ENCODE peak calls at places on chromosomes 12 and 14, in seven cellular contexts. One of them, this sample, is unnamed.

GRCh38 chr14:100667706-100668105 is 59.0 kb upstream of the DLK1 start:
- DNase-seq in spleen: no peak
- DNase-seq in heart left ventricle: no peak
- DNase-seq in body of pancreas: no peak
- DNase-seq in thoracic aorta: no peak
- DNase-seq in cardiac muscle cell: no peak
- DNase-seq in Jurkat, Clone E6-1: no peak
- DNase-seq in this sample: no peak

GRCh38 chr12:67630373-67631088 is 18.0 kb upstream of the DYRK2 start:
- DNase-seq in Jurkat, Clone E6-1: peak; percentile 96
- DNase-seq in spleen: peak; percentile 95
- DNase-seq in heart left ventricle: peak; percentile 37
- DNase-seq in cardiac muscle cell: no peak
- DNase-seq in body of pancreas: no peak
- DNase-seq in thoracic aorta: no peak
- DNase-seq in this sample: no peak

GRCh38 chr14:105883066-105884005 is 357.0 kb downstream of the TMEM121 start:
- DNase-seq in Jurkat, Clone E6-1: no peak
- DNase-seq in cardiac muscle cell: no peak
- DNase-seq in body of pancreas: peak; percentile 3
- DNase-seq in heart left ventricle: no peak
- DNase-seq in spleen: peak; percentile 41
- DNase-seq in thoracic aorta: no peak
- DNase-seq in this sample: peak; percentile 9

GRCh38 chr12:88810806-88811205 is 230.5 kb upstream of the KITLG start:
- DNase-seq in spleen: no peak
- DNase-seq in heart left ventricle: no peak
- DNase-seq in body of pancreas: no peak
- DNase-seq in Jurkat, Clone E6-1: no peak
- DNase-seq in thoracic aorta: no peak
- DNase-seq in cardiac muscle cell: no peak
- DNase-seq in this sample: no peak

GRCh38 chr12:114096461-114096860 is 130.3 kb upstream of the RBM19 start:
- DNase-seq in thoracic aorta: no peak
- DNase-seq in Jurkat, Clone E6-1: no peak
- DNase-seq in cardiac muscle cell: no peak
- DNase-seq in body of pancreas: no peak
- DNase-seq in heart left ventricle: no peak
- DNase-seq in spleen: no peak
- DNase-seq in this sample: no peak

GRCh38 chr12:28253175-28253641 is 63.0 kb downstream of the CCDC91 start:
- DNase-seq in Jurkat, Clone E6-1: no peak
- DNase-seq in cardiac muscle cell: no peak
- DNase-seq in heart left ventricle: no peak
- DNase-seq in body of pancreas: no peak
- DNase-seq in thoracic aorta: no peak
- DNase-seq in spleen: no peak
- DNase-seq in this sample: no peak

GRCh38 chr14:22397338-22397737 is 191.7 kb downstream of the DAD1 start:
- DNase-seq in heart left ventricle: no peak
- DNase-seq in thoracic aorta: no peak
- DNase-seq in cardiac muscle cell: no peak
- DNase-seq in spleen: no peak
- DNase-seq in body of pancreas: no peak
- DNase-seq in Jurkat, Clone E6-1: no peak
- DNase-seq in this sample: no peak

GRCh38 chr12:9049520-9050133 is 60.3 kb downstream of the KLRG1 start:
- DNase-seq in thoracic aorta: no peak
- DNase-seq in Jurkat, Clone E6-1: peak; percentile 42
- DNase-seq in cardiac muscle cell: peak; percentile 56
- DNase-seq in heart left ventricle: no peak
- DNase-seq in spleen: no peak
- DNase-seq in body of pancreas: no peak
- DNase-seq in this sample: no peak

GRCh38 chr14:99840774-99841305 is 47.6 kb downstream of the EML1 start:
- DNase-seq in heart left ventricle: no peak
- DNase-seq in spleen: no peak
- DNase-seq in cardiac muscle cell: no peak
- DNase-seq in thoracic aorta: no peak
- DNase-seq in body of pancreas: no peak
- DNase-seq in Jurkat, Clone E6-1: no peak
- DNase-seq in this sample: no peak

GRCh38 chr14:45400509-45400908 is 147.5 kb upstream of the MIS18BP1 start:
- DNase-seq in body of pancreas: no peak
- DNase-seq in cardiac muscle cell: no peak
- DNase-seq in Jurkat, Clone E6-1: no peak
- DNase-seq in spleen: no peak
- DNase-seq in heart left ventricle: no peak
- DNase-seq in thoracic aorta: no peak
- DNase-seq in this sample: no peak

GRCh38 chr12:18250313-18250916 is 10.9 kb upstream of the PIK3C2G start:
- DNase-seq in cardiac muscle cell: peak; percentile 88
- DNase-seq in body of pancreas: no peak
- DNase-seq in heart left ventricle: no peak
- DNase-seq in spleen: no peak
- DNase-seq in Jurkat, Clone E6-1: peak; percentile 29
- DNase-seq in thoracic aorta: no peak
- DNase-seq in this sample: no peak

GRCh38 chr12:130563322-130563721 is 152.8 kb downstream of the RIMBP2 start:
- DNase-seq in spleen: no peak
- DNase-seq in Jurkat, Clone E6-1: no peak
- DNase-seq in cardiac muscle cell: no peak
- DNase-seq in heart left ventricle: no peak
- DNase-seq in thoracic aorta: no peak
- DNase-seq in body of pancreas: no peak
- DNase-seq in this sample: no peak

GRCh38 chr12:107822356-107822755 is 47.9 kb downstream of the ASCL4 start:
- DNase-seq in heart left ventricle: no peak
- DNase-seq in thoracic aorta: no peak
- DNase-seq in Jurkat, Clone E6-1: no peak
- DNase-seq in cardiac muscle cell: no peak
- DNase-seq in body of pancreas: no peak
- DNase-seq in spleen: no peak
- DNase-seq in this sample: no peak

GRCh38 chr12:104573-105081 is 38.1 kb downstream of the IQSEC3 start:
- DNase-seq in heart left ventricle: no peak
- DNase-seq in thoracic aorta: no peak
- DNase-seq in Jurkat, Clone E6-1: peak; percentile 47
- DNase-seq in body of pancreas: no peak
- DNase-seq in spleen: no peak
- DNase-seq in cardiac muscle cell: no peak
- DNase-seq in this sample: no peak

GRCh38 chr14:52279405-52279804 is 11.9 kb downstream of the PTGDR start:
- DNase-seq in heart left ventricle: no peak
- DNase-seq in Jurkat, Clone E6-1: no peak
- DNase-seq in spleen: no peak
- DNase-seq in thoracic aorta: no peak
- DNase-seq in cardiac muscle cell: no peak
- DNase-seq in body of pancreas: no peak
- DNase-seq in this sample: no peak

GRCh38 chr12:49671051-49671765 is 36.0 kb downstream of the FMNL3 start:
- DNase-seq in thoracic aorta: no peak
- DNase-seq in Jurkat, Clone E6-1: peak; percentile 83
- DNase-seq in spleen: peak; percentile 88
- DNase-seq in cardiac muscle cell: no peak
- DNase-seq in heart left ventricle: peak; percentile 59
- DNase-seq in body of pancreas: no peak
- DNase-seq in this sample: no peak

GRCh38 chr12:121794532-121795028 is 1.1 kb upstream of the RHOF start:
- DNase-seq in thoracic aorta: no peak
- DNase-seq in spleen: peak; percentile 89
- DNase-seq in Jurkat, Clone E6-1: no peak
- DNase-seq in heart left ventricle: no peak
- DNase-seq in body of pancreas: peak; percentile 56
- DNase-seq in cardiac muscle cell: no peak
- DNase-seq in this sample: no peak

GRCh38 chr12:65685514-65685913 is 138.8 kb upstream of the HMGA2 start:
- DNase-seq in Jurkat, Clone E6-1: peak; percentile 6
- DNase-seq in spleen: no peak
- DNase-seq in thoracic aorta: no peak
- DNase-seq in heart left ventricle: no peak
- DNase-seq in body of pancreas: no peak
- DNase-seq in cardiac muscle cell: peak; percentile 43
- DNase-seq in this sample: no peak

GRCh38 chr12:54394281-54394719 is 9.8 kb upstream of the ZNF385A start:
- DNase-seq in spleen: no peak
- DNase-seq in thoracic aorta: no peak
- DNase-seq in heart left ventricle: no peak
- DNase-seq in body of pancreas: peak; percentile 59
- DNase-seq in Jurkat, Clone E6-1: no peak
- DNase-seq in cardiac muscle cell: peak; percentile 78
- DNase-seq in this sample: no peak

GRCh38 chr12:112381421-112381897 is 772 bp downstream of the HECTD4 start:
- DNase-seq in spleen: no peak
- DNase-seq in thoracic aorta: no peak
- DNase-seq in cardiac muscle cell: no peak
- DNase-seq in Jurkat, Clone E6-1: no peak
- DNase-seq in heart left ventricle: no peak
- DNase-seq in body of pancreas: peak; percentile 29
- DNase-seq in this sample: peak; percentile 18

GRCh38 chr12:65959452-65959851 is 135.2 kb downstream of the HMGA2 start:
- DNase-seq in cardiac muscle cell: no peak
- DNase-seq in Jurkat, Clone E6-1: no peak
- DNase-seq in body of pancreas: no peak
- DNase-seq in heart left ventricle: no peak
- DNase-seq in thoracic aorta: no peak
- DNase-seq in spleen: no peak
- DNase-seq in this sample: no peak

GRCh38 chr14:104935026-104935650 is 10.5 kb downstream of the PLD4 start:
- DNase-seq in Jurkat, Clone E6-1: no peak
- DNase-seq in spleen: no peak
- DNase-seq in cardiac muscle cell: no peak
- DNase-seq in body of pancreas: peak; percentile 38
- DNase-seq in thoracic aorta: no peak
- DNase-seq in heart left ventricle: peak; percentile 10
- DNase-seq in this sample: peak; percentile 7

DNA sequence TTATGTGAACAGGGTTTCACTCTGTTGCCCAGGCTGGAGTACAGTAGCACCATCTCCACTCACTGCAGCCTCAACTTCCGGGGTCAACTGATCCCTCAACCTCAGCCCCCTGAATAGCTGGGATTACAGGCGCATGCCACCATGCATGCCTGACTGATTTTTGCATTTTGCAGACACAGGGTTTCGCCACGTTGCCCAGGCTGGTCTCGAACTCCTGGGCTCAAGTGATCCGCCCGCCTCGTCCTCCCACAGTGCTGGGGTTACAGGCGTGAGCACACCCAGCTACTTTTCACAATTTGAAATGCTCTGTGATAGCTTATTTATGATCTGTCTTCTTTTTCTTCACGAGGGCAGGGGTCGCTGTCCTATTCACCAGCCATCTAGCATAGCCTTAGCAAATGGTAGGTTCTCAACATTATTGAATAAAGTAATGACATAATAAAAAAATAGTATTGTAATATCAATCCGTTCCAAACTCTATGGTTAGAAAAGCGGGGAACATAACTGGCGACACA is 484 bp upstream of the DDX47 start:
- DNase-seq in cardiac muscle cell: no peak
- DNase-seq in spleen: peak; percentile 82
- DNase-seq in thoracic aorta: no peak
- DNase-seq in body of pancreas: peak; percentile 18
- DNase-seq in Jurkat, Clone E6-1: no peak
- DNase-seq in heart left ventricle: no peak
- DNase-seq in this sample: no peak
- H3K4me3 ChIP-seq in cardiac muscle cell: no peak overlapping the region
- H3K4me3 ChIP-seq in spleen: peak overlapping the region; percentile 97
- H3K4me3 ChIP-seq in thoracic aorta: peak overlapping the region; percentile 100
- H3K4me3 ChIP-seq in body of pancreas: no peak overlapping the region
- H3K4me3 ChIP-seq in Jurkat, Clone E6-1: peak overlapping the region; percentile 21
- H3K4me3 ChIP-seq in heart left ventricle: peak overlapping the region; percentile 85
- H3K4me3 ChIP-seq in this sample: peak overlapping the region; percentile 94

GRCh38 chr14:36519431-36520321 is at the start of gene NKX2-1:
- DNase-seq in body of pancreas: no peak
- DNase-seq in Jurkat, Clone E6-1: no peak
- DNase-seq in thoracic aorta: no peak
- DNase-seq in heart left ventricle: no peak
- DNase-seq in spleen: no peak
- DNase-seq in cardiac muscle cell: no peak
- DNase-seq in this sample: no peak
- H3K4me3 ChIP-seq in body of pancreas: no peak within 1 kb of the TSS
- H3K4me3 ChIP-seq in Jurkat, Clone E6-1: no peak within 1 kb of the TSS
- H3K4me3 ChIP-seq in thoracic aorta: peak within 1 kb of the TSS; percentile 66
- H3K4me3 ChIP-seq in heart left ventricle: peak within 1 kb of the TSS; percentile 34
- H3K4me3 ChIP-seq in spleen: peak within 1 kb of the TSS; percentile 57
- H3K4me3 ChIP-seq in cardiac muscle cell: no peak within 1 kb of the TSS
- H3K4me3 ChIP-seq in this sample: peak within 1 kb of the TSS; percentile 55

GRCh38 chr14:92630367-92630766 is 116.8 kb downstream of the RIN3 start:
- DNase-seq in heart left ventricle: no peak
- DNase-seq in spleen: no peak
- DNase-seq in Jurkat, Clone E6-1: no peak
- DNase-seq in thoracic aorta: no peak
- DNase-seq in body of pancreas: no peak
- DNase-seq in cardiac muscle cell: no peak
- DNase-seq in this sample: no peak

GRCh38 chr14:92624764-92625163 is 111.2 kb downstream of the RIN3 start:
- DNase-seq in thoracic aorta: no peak
- DNase-seq in body of pancreas: no peak
- DNase-seq in spleen: no peak
- DNase-seq in cardiac muscle cell: no peak
- DNase-seq in Jurkat, Clone E6-1: no peak
- DNase-seq in heart left ventricle: no peak
- DNase-seq in this sample: no peak

GRCh38 chr14:92626041-92626440 is 112.5 kb downstream of the RIN3 start:
- DNase-seq in body of pancreas: no peak
- DNase-seq in cardiac muscle cell: no peak
- DNase-seq in Jurkat, Clone E6-1: no peak
- DNase-seq in thoracic aorta: no peak
- DNase-seq in heart left ventricle: no peak
- DNase-seq in spleen: no peak
- DNase-seq in this sample: no peak

GRCh38 chr14:92625213-92625612 is 111.6 kb downstream of the RIN3 start:
- DNase-seq in spleen: no peak
- DNase-seq in Jurkat, Clone E6-1: no peak
- DNase-seq in thoracic aorta: no peak
- DNase-seq in heart left ventricle: no peak
- DNase-seq in body of pancreas: no peak
- DNase-seq in cardiac muscle cell: no peak
- DNase-seq in this sample: no peak

GRCh38 chr14:92627707-92628215 is 114.2 kb downstream of the RIN3 start:
- DNase-seq in Jurkat, Clone E6-1: no peak
- DNase-seq in spleen: no peak
- DNase-seq in cardiac muscle cell: no peak
- DNase-seq in thoracic aorta: no peak
- DNase-seq in heart left ventricle: no peak
- DNase-seq in body of pancreas: no peak
- DNase-seq in this sample: no peak
- H3K4me3 ChIP-seq in Jurkat, Clone E6-1: no peak overlapping the region
- H3K4me3 ChIP-seq in spleen: no peak overlapping the region
- H3K4me3 ChIP-seq in cardiac muscle cell: no peak overlapping the region
- H3K4me3 ChIP-seq in thoracic aorta: no peak overlapping the region
- H3K4me3 ChIP-seq in heart left ventricle: no peak overlapping the region
- H3K4me3 ChIP-seq in body of pancreas: no peak overlapping the region
- H3K4me3 ChIP-seq in this sample: no peak overlapping the region

GRCh38 chr12:129371268-129371667 is 518.0 kb downstream of the GLT1D1 start:
- DNase-seq in thoracic aorta: no peak
- DNase-seq in Jurkat, Clone E6-1: no peak
- DNase-seq in heart left ventricle: no peak
- DNase-seq in spleen: no peak
- DNase-seq in cardiac muscle cell: no peak
- DNase-seq in body of pancreas: no peak
- DNase-seq in this sample: no peak

GRCh38 chr12:129372348-129372747 is 519.1 kb downstream of the GLT1D1 start:
- DNase-seq in thoracic aorta: no peak
- DNase-seq in heart left ventricle: no peak
- DNase-seq in spleen: no peak
- DNase-seq in cardiac muscle cell: no peak
- DNase-seq in body of pancreas: no peak
- DNase-seq in Jurkat, Clone E6-1: no peak
- DNase-seq in this sample: no peak

GRCh38 chr12:129372876-129373275 is 519.6 kb downstream of the GLT1D1 start:
- DNase-seq in thoracic aorta: no peak
- DNase-seq in spleen: no peak
- DNase-seq in body of pancreas: no peak
- DNase-seq in cardiac muscle cell: no peak
- DNase-seq in heart left ventricle: no peak
- DNase-seq in Jurkat, Clone E6-1: no peak
- DNase-seq in this sample: no peak
- H3K4me3 ChIP-seq in thoracic aorta: no peak overlapping the region
- H3K4me3 ChIP-seq in spleen: no peak overlapping the region
- H3K4me3 ChIP-seq in body of pancreas: no peak overlapping the region
- H3K4me3 ChIP-seq in cardiac muscle cell: no peak overlapping the region
- H3K4me3 ChIP-seq in heart left ventricle: no peak overlapping the region
- H3K4me3 ChIP-seq in Jurkat, Clone E6-1: no peak overlapping the region
- H3K4me3 ChIP-seq in this sample: no peak overlapping the region

This sample was measured in left ventricle myocardium inferior.